ENCODE peak calls at places on chromosome 11, in seven cellular contexts. One of them, this sample, is unnamed.
A peak's percentile ranks its signal among the peaks of the same experiment; 100 is the strongest.

GRCh38 chr11:79095424-79095823 is 345.4 kb downstream of the TENM4 start:
- DNase-seq in T-cell: no peak
- DNase-seq in NCI-H774: no peak
- DNase-seq in ACHN: no peak
- DNase-seq in hypothalamus: no peak
- DNase-seq in stimulated activated CD4-positive, alpha-beta T cell treated with anti-CD3 and anti-CD28 coated beads, TNF-alpha, amount 100 ng/mL, for 4 hours: no peak
- DNase-seq in tibial artery: no peak
- DNase-seq in this sample: no peak

GRCh38 chr11:31069447-31070205 is 299.9 kb downstream of the DCDC1 start:
- DNase-seq in tibial artery: no peak
- DNase-seq in ACHN: no peak
- DNase-seq in NCI-H774: no peak
- DNase-seq in stimulated activated CD4-positive, alpha-beta T cell treated with anti-CD3 and anti-CD28 coated beads, TNF-alpha, amount 100 ng/mL, for 4 hours: no peak
- DNase-seq in T-cell: no peak
- DNase-seq in hypothalamus: no peak
- DNase-seq in this sample: no peak

GRCh38 chr11:79139900-79140299 is 300.9 kb downstream of the TENM4 start:
- DNase-seq in NCI-H774: no peak
- DNase-seq in hypothalamus: no peak
- DNase-seq in tibial artery: no peak
- DNase-seq in stimulated activated CD4-positive, alpha-beta T cell treated with anti-CD3 and anti-CD28 coated beads, TNF-alpha, amount 100 ng/mL, for 4 hours: no peak
- DNase-seq in T-cell: no peak
- DNase-seq in ACHN: no peak
- DNase-seq in this sample: no peak

GRCh38 chr11:33617672-33618362 is 82.8 kb downstream of the C11orf91 start:
- DNase-seq in stimulated activated CD4-positive, alpha-beta T cell treated with anti-CD3 and anti-CD28 coated beads, TNF-alpha, amount 100 ng/mL, for 4 hours: no peak
- DNase-seq in T-cell: no peak
- DNase-seq in hypothalamus: no peak
- DNase-seq in ACHN: no peak
- DNase-seq in tibial artery: no peak
- DNase-seq in NCI-H774: no peak
- DNase-seq in this sample: no peak

GRCh38 chr11:127412722-127413121 is 412.2 kb upstream of the KIRREL3 start:
- DNase-seq in T-cell: no peak
- DNase-seq in NCI-H774: peak; percentile 78
- DNase-seq in ACHN: no peak
- DNase-seq in hypothalamus: no peak
- DNase-seq in tibial artery: no peak
- DNase-seq in stimulated activated CD4-positive, alpha-beta T cell treated with anti-CD3 and anti-CD28 coated beads, TNF-alpha, amount 100 ng/mL, for 4 hours: no peak
- DNase-seq in this sample: no peak

GRCh38 chr11:111720801-111721494 is 45.2 kb downstream of the PPP2R1B start:
- DNase-seq in ACHN: no peak
- DNase-seq in hypothalamus: no peak
- DNase-seq in NCI-H774: no peak
- DNase-seq in T-cell: no peak
- DNase-seq in tibial artery: no peak
- DNase-seq in stimulated activated CD4-positive, alpha-beta T cell treated with anti-CD3 and anti-CD28 coated beads, TNF-alpha, amount 100 ng/mL, for 4 hours: no peak
- DNase-seq in this sample: no peak

GRCh38 chr11:120817131-120817530 is 206.8 kb upstream of the TBCEL start:
- DNase-seq in T-cell: no peak
- DNase-seq in stimulated activated CD4-positive, alpha-beta T cell treated with anti-CD3 and anti-CD28 coated beads, TNF-alpha, amount 100 ng/mL, for 4 hours: no peak
- DNase-seq in NCI-H774: no peak
- DNase-seq in tibial artery: no peak
- DNase-seq in hypothalamus: no peak
- DNase-seq in ACHN: no peak
- DNase-seq in this sample: no peak

GRCh38 chr11:97454988-97455387 is 1065.2 kb downstream of the JRKL start:
- DNase-seq in hypothalamus: no peak
- DNase-seq in ACHN: peak; percentile 6
- DNase-seq in T-cell: no peak
- DNase-seq in stimulated activated CD4-positive, alpha-beta T cell treated with anti-CD3 and anti-CD28 coated beads, TNF-alpha, amount 100 ng/mL, for 4 hours: no peak
- DNase-seq in NCI-H774: no peak
- DNase-seq in tibial artery: no peak
- DNase-seq in this sample: no peak

GRCh38 chr11:110778351-110778750 is 66.1 kb upstream of the ARHGAP20 start:
- DNase-seq in hypothalamus: no peak
- DNase-seq in T-cell: no peak
- DNase-seq in tibial artery: no peak
- DNase-seq in NCI-H774: no peak
- DNase-seq in ACHN: no peak
- DNase-seq in stimulated activated CD4-positive, alpha-beta T cell treated with anti-CD3 and anti-CD28 coated beads, TNF-alpha, amount 100 ng/mL, for 4 hours: no peak
- DNase-seq in this sample: no peak

GRCh38 chr11:3037041-3037944 is 19.9 kb downstream of the CARS1 start:
- DNase-seq in T-cell: peak; percentile 43
- DNase-seq in hypothalamus: peak; percentile 78
- DNase-seq in NCI-H774: peak; percentile 19
- DNase-seq in tibial artery: peak; percentile 90
- DNase-seq in ACHN: peak; percentile 69
- DNase-seq in stimulated activated CD4-positive, alpha-beta T cell treated with anti-CD3 and anti-CD28 coated beads, TNF-alpha, amount 100 ng/mL, for 4 hours: no peak
- DNase-seq in this sample: no peak

GRCh38 chr11:1303973-1304372 is 5.5 kb downstream of the TOLLIP start:
- DNase-seq in NCI-H774: no peak
- DNase-seq in tibial artery: no peak
- DNase-seq in hypothalamus: no peak
- DNase-seq in ACHN: no peak
- DNase-seq in T-cell: no peak
- DNase-seq in stimulated activated CD4-positive, alpha-beta T cell treated with anti-CD3 and anti-CD28 coated beads, TNF-alpha, amount 100 ng/mL, for 4 hours: no peak
- DNase-seq in this sample: no peak

GRCh38 chr11:131036544-131036943 is 120.3 kb upstream of the SNX19 start:
- DNase-seq in ACHN: no peak
- DNase-seq in stimulated activated CD4-positive, alpha-beta T cell treated with anti-CD3 and anti-CD28 coated beads, TNF-alpha, amount 100 ng/mL, for 4 hours: no peak
- DNase-seq in NCI-H774: no peak
- DNase-seq in tibial artery: no peak
- DNase-seq in T-cell: no peak
- DNase-seq in hypothalamus: no peak
- DNase-seq in this sample: no peak

GRCh38 chr11:61747389-61748285 is 4.8 kb upstream of the MYRF start:
- DNase-seq in ACHN: peak; percentile 68
- DNase-seq in NCI-H774: peak; percentile 59
- DNase-seq in stimulated activated CD4-positive, alpha-beta T cell treated with anti-CD3 and anti-CD28 coated beads, TNF-alpha, amount 100 ng/mL, for 4 hours: no peak
- DNase-seq in hypothalamus: peak; percentile 79
- DNase-seq in T-cell: peak; percentile 36
- DNase-seq in tibial artery: peak; percentile 65
- DNase-seq in this sample: no peak

GRCh38 chr11:16924462-16924825 is 89.8 kb downstream of the PLEKHA7 start:
- DNase-seq in stimulated activated CD4-positive, alpha-beta T cell treated with anti-CD3 and anti-CD28 coated beads, TNF-alpha, amount 100 ng/mL, for 4 hours: no peak
- DNase-seq in hypothalamus: no peak
- DNase-seq in T-cell: no peak
- DNase-seq in tibial artery: no peak
- DNase-seq in NCI-H774: no peak
- DNase-seq in ACHN: no peak
- DNase-seq in this sample: no peak

GRCh38 chr11:117600976-117601708 is 195.9 kb downstream of the DSCAML1 start:
- DNase-seq in stimulated activated CD4-positive, alpha-beta T cell treated with anti-CD3 and anti-CD28 coated beads, TNF-alpha, amount 100 ng/mL, for 4 hours: no peak
- DNase-seq in tibial artery: no peak
- DNase-seq in hypothalamus: peak; percentile 35
- DNase-seq in NCI-H774: no peak
- DNase-seq in T-cell: no peak
- DNase-seq in ACHN: no peak
- DNase-seq in this sample: no peak

GRCh38 chr11:122209619-122210377 is 93.8 kb upstream of the BLID start:
- DNase-seq in tibial artery: peak; percentile 84
- DNase-seq in hypothalamus: peak; percentile 35
- DNase-seq in T-cell: no peak
- DNase-seq in stimulated activated CD4-positive, alpha-beta T cell treated with anti-CD3 and anti-CD28 coated beads, TNF-alpha, amount 100 ng/mL, for 4 hours: no peak
- DNase-seq in ACHN: no peak
- DNase-seq in NCI-H774: no peak
- DNase-seq in this sample: no peak

GRCh38 chr11:61855939-61856730 is 28.0 kb downstream of the FADS2 start:
- DNase-seq in hypothalamus: no peak
- DNase-seq in tibial artery: no peak
- DNase-seq in T-cell: no peak
- DNase-seq in ACHN: no peak
- DNase-seq in stimulated activated CD4-positive, alpha-beta T cell treated with anti-CD3 and anti-CD28 coated beads, TNF-alpha, amount 100 ng/mL, for 4 hours: no peak
- DNase-seq in NCI-H774: no peak
- DNase-seq in this sample: no peak

This sample was measured in kidney epithelial cell.